ENCODE peak calls at places on chromosome 20, in five cellular contexts. One of them, this sample, is unnamed.

GRCh38 chr20:16362642-16363041 is 210.6 kb downstream of the KIF16B start:
- DNase-seq in SK-N-SH: no peak
- DNase-seq in GM12878: no peak
- DNase-seq in K562: no peak
- DNase-seq in HepG2: no peak
- DNase-seq in this sample: no peak

GRCh38 chr20:34301587-34302311 is 1.4 kb downstream of the AHCY start:
- DNase-seq in K562: peak
- DNase-seq in GM12878: no peak
- DNase-seq in HepG2: no peak
- DNase-seq in SK-N-SH: no peak
- DNase-seq in this sample: no peak

GRCh38 chr20:51534764-51535386 is 7.6 kb downstream of the NFATC2 start:
- DNase-seq in SK-N-SH: no peak
- DNase-seq in GM12878: no peak
- DNase-seq in HepG2: no peak
- DNase-seq in K562: no peak
- DNase-seq in this sample: peak

GRCh38 chr20:5191829-5192569 is 65.2 kb downstream of the CDS2 start:
- DNase-seq in GM12878: peak
- DNase-seq in HepG2: peak
- DNase-seq in K562: peak
- DNase-seq in SK-N-SH: peak
- DNase-seq in this sample: peak

GRCh38 chr20:1376007-1376406 is 16.8 kb downstream of the FKBP1A start:
- DNase-seq in SK-N-SH: no peak
- DNase-seq in HepG2: no peak
- DNase-seq in K562: no peak
- DNase-seq in GM12878: no peak
- DNase-seq in this sample: peak

GRCh38 chr20:60117040-60117439 is 158.8 kb downstream of the CDH26 start:
- DNase-seq in K562: no peak
- DNase-seq in SK-N-SH: no peak
- DNase-seq in HepG2: no peak
- DNase-seq in GM12878: no peak
- DNase-seq in this sample: no peak

GRCh38 chr20:35120012-35120701 is 27.0 kb downstream of the EDEM2 start:
- DNase-seq in HepG2: no peak
- DNase-seq in SK-N-SH: no peak
- DNase-seq in GM12878: no peak
- DNase-seq in K562: peak
- DNase-seq in this sample: peak

GRCh38 chr20:38673261-38673660 is 51.0 kb upstream of the SLC32A1 start:
- DNase-seq in HepG2: no peak
- DNase-seq in SK-N-SH: no peak
- DNase-seq in K562: no peak
- DNase-seq in GM12878: no peak
- DNase-seq in this sample: no peak

GRCh38 chr20:63238491-63239126 is 2.9 kb downstream of the BIRC7 start:
- DNase-seq in GM12878: no peak
- DNase-seq in HepG2: no peak
- DNase-seq in K562: peak
- DNase-seq in SK-N-SH: peak
- DNase-seq in this sample: no peak

GRCh38 chr20:58981564-58982364 is 708 bp downstream of the NELFCD start:
- DNase-seq in GM12878: no peak
- DNase-seq in HepG2: peak
- DNase-seq in SK-N-SH: peak
- DNase-seq in K562: peak
- DNase-seq in this sample: no peak

GRCh38 chr20:14582855-14583254 is 245.4 kb upstream of the FLRT3 start:
- DNase-seq in SK-N-SH: no peak
- DNase-seq in K562: no peak
- DNase-seq in HepG2: no peak
- DNase-seq in GM12878: no peak
- DNase-seq in this sample: peak

GRCh38 chr20:1165521-1165920 is 19.3 kb downstream of the TMEM74B start:
- DNase-seq in GM12878: no peak
- DNase-seq in SK-N-SH: no peak
- DNase-seq in K562: no peak
- DNase-seq in HepG2: no peak
- DNase-seq in this sample: no peak

GRCh38 chr20:19493794-19494495 is 264.1 kb upstream of the RIN2 start:
- DNase-seq in GM12878: no peak
- DNase-seq in HepG2: no peak
- DNase-seq in K562: no peak
- DNase-seq in SK-N-SH: no peak
- DNase-seq in this sample: no peak

GRCh38 chr20:23583526-23583925 is 15.2 kb upstream of the CST9L start:
- DNase-seq in K562: no peak
- DNase-seq in SK-N-SH: no peak
- DNase-seq in GM12878: no peak
- DNase-seq in HepG2: no peak
- DNase-seq in this sample: no peak

GRCh38 chr20:11355338-11355737 is 562.4 kb upstream of the BTBD3 start:
- DNase-seq in GM12878: no peak
- DNase-seq in HepG2: no peak
- DNase-seq in K562: no peak
- DNase-seq in SK-N-SH: no peak
- DNase-seq in this sample: no peak

GRCh38 chr20:63234693-63235398 is 859 bp upstream of the BIRC7 start:
- DNase-seq in SK-N-SH: no peak
- DNase-seq in GM12878: no peak
- DNase-seq in HepG2: peak
- DNase-seq in K562: peak
- DNase-seq in this sample: no peak

GRCh38 chr20:14902432-14903089 is 565.1 kb upstream of the FLRT3 start:
- DNase-seq in K562: no peak
- DNase-seq in HepG2: no peak
- DNase-seq in GM12878: peak
- DNase-seq in SK-N-SH: no peak
- DNase-seq in this sample: no peak

GRCh38 chr20:16419138-16419715 is 154.0 kb downstream of the KIF16B start:
- DNase-seq in K562: no peak
- DNase-seq in HepG2: no peak
- DNase-seq in GM12878: no peak
- DNase-seq in SK-N-SH: no peak
- DNase-seq in this sample: no peak

GRCh38 chr20:51008718-51009117 is 14.2 kb downstream of the KCNG1 start:
- DNase-seq in HepG2: no peak
- DNase-seq in SK-N-SH: no peak
- DNase-seq in GM12878: no peak
- DNase-seq in K562: no peak
- DNase-seq in this sample: no peak

GRCh38 chr20:34538671-34539123 is 19.8 kb upstream of the MAP1LC3A start:
- DNase-seq in HepG2: peak
- DNase-seq in K562: peak
- DNase-seq in SK-N-SH: peak
- DNase-seq in GM12878: no peak
- DNase-seq in this sample: peak

GRCh38 chr20:11901127-11901526 is 16.6 kb upstream of the BTBD3 start:
- DNase-seq in HepG2: peak
- DNase-seq in K562: no peak
- DNase-seq in SK-N-SH: no peak
- DNase-seq in GM12878: no peak
- DNase-seq in this sample: no peak

GRCh38 chr20:20364016-20364746 is 3.7 kb upstream of the INSM1 start:
- DNase-seq in HepG2: no peak
- DNase-seq in SK-N-SH: peak
- DNase-seq in K562: no peak
- DNase-seq in GM12878: no peak
- DNase-seq in this sample: no peak

GRCh38 chr20:33724439-33725094 is 4.5 kb upstream of the PXMP4 start:
- DNase-seq in HepG2: peak
- DNase-seq in SK-N-SH: no peak
- DNase-seq in K562: no peak
- DNase-seq in GM12878: no peak
- DNase-seq in this sample: peak

GRCh38 chr20:25065044-25065624 is 7.2 kb upstream of the ACSS1 start:
- DNase-seq in K562: no peak
- DNase-seq in HepG2: no peak
- DNase-seq in GM12878: no peak
- DNase-seq in SK-N-SH: no peak
- DNase-seq in this sample: no peak

GRCh38 chr20:63570281-63571086 is 3.6 kb downstream of the HELZ2 start:
- DNase-seq in SK-N-SH: no peak
- DNase-seq in K562: no peak
- DNase-seq in GM12878: no peak
- DNase-seq in HepG2: no peak
- DNase-seq in this sample: no peak

GRCh38 chr20:40797425-40797824 is 108.4 kb upstream of the MAFB start:
- DNase-seq in K562: peak
- DNase-seq in SK-N-SH: no peak
- DNase-seq in HepG2: peak
- DNase-seq in GM12878: no peak
- DNase-seq in this sample: no peak

GRCh38 chr20:20393770-20394169 is 25.9 kb downstream of the INSM1 start:
- DNase-seq in HepG2: no peak
- DNase-seq in K562: no peak
- DNase-seq in GM12878: no peak
- DNase-seq in SK-N-SH: no peak
- DNase-seq in this sample: no peak

DNA sequence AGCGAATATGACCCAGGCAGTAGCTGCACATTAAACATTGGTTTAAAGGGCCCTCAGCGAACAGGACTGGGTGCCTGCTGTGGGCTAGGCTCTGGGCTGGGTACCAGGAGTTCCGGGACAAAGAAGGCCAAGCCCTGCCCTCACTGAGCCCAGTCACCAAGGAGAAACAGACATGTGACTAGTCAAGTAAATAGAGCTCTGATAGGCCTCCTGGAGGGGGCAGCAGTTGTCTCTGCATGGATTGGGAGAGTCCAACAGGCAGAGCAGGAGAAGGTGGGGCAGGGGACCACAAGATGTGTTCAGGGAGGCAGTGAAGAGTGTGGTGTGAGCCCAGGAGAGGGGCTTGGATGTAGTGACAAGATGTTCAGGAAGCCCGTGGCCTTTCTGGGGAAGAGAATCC is 3.1 kb downstream of the HM13 start:
- DNase-seq in GM12878: no peak
- DNase-seq in SK-N-SH: peak
- DNase-seq in HepG2: peak
- DNase-seq in K562: peak
- DNase-seq in this sample: peak
- TF ChIP-seq GABPA in GM12878: no peak
- TF ChIP-seq GABPA in SK-N-SH: no peak
- TF ChIP-seq GABPA in HepG2: no peak
- TF ChIP-seq GABPA in K562: no peak
- TF ChIP-seq GABPA in this sample: no peak

DNA sequence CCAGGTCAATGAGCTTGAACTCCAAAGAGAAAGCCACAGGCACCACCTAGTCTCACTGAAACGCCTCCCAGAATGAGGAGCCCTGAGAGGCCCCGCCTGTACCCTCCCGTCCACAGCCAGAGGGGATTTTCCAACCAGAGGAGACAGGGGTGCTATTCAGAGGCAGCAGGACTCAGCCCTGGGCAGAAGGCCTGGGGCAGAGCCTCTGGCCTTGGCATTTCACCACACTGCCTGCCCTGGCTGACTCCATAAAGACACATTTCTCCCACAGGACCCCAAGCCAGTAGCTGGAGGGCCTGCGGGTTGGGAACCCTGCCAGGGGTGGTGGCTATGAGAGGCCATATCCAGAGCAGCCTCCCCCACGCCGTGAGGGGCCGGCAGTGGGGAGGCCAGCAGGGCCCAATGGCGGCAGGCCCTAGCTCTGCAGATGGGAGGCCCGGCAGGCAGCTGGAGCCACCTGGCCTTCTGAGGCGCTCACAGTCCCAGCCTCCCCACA is 159.3 kb downstream of the PREX1 start:
- DNase-seq in GM12878: no peak
- DNase-seq in K562: no peak
- DNase-seq in SK-N-SH: peak
- DNase-seq in HepG2: peak
- DNase-seq in this sample: no peak
- TF ChIP-seq REST in GM12878: no peak
- TF ChIP-seq REST in K562: no peak
- TF ChIP-seq REST in SK-N-SH: no peak
- TF ChIP-seq REST in HepG2: no peak
- TF ChIP-seq REST in this sample: no peak

GRCh38 chr20:54133434-54134427 is 40.1 kb downstream of the CYP24A1 start:
- DNase-seq in GM12878: no peak
- DNase-seq in K562: no peak
- DNase-seq in SK-N-SH: no peak
- DNase-seq in HepG2: peak
- DNase-seq in this sample: no peak

GRCh38 chr20:54137115-54137514 is 36.7 kb downstream of the CYP24A1 start:
- DNase-seq in HepG2: no peak
- DNase-seq in SK-N-SH: no peak
- DNase-seq in GM12878: no peak
- DNase-seq in K562: no peak
- DNase-seq in this sample: no peak

GRCh38 chr20:54131675-54132611 is 41.8 kb downstream of the CYP24A1 start:
- DNase-seq in SK-N-SH: no peak
- DNase-seq in GM12878: no peak
- DNase-seq in HepG2: no peak
- DNase-seq in K562: no peak
- DNase-seq in this sample: no peak

GRCh38 chr20:54132612-54133433 is 41.0 kb downstream of the CYP24A1 start:
- DNase-seq in HepG2: peak
- DNase-seq in K562: no peak
- DNase-seq in SK-N-SH: no peak
- DNase-seq in GM12878: no peak
- DNase-seq in this sample: no peak

DNA sequence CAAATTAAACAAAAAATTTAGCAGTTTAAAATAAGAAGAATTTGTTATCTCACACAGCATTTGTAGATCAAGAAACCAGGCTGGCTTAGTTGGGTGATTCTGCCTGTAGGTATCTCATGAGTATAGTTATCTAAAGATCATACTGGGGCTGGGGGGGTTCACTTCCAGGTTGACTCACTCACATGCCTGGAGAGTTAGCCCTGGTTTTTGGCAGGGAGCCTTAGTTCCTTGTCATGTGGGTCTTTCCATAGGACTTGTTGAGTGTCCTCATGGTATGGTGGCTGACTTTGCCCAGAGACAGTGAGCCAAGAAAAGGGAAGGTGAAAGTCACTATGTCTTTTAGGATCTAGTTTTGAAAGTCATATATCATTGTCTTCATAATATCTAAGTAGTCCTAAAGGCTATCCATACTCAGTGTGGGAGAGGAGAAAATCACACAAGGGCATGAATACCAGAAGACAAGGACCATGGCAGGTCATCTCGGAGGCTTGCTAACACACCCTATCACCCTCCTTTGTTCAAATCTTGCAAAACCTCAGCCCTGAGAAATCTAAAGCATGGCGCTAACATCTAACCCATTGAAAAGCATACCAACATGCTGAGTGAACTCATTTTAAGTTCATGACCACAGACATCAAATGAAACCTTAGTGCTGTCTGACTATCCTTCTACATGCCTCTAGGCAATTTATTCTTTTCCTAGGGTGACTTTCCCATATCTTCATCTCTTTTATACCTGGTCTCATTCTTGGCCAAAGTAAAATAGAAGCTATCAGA is 39.2 kb downstream of the CYP24A1 start:
- DNase-seq in HepG2: peak
- DNase-seq in K562: no peak
- DNase-seq in GM12878: no peak
- DNase-seq in SK-N-SH: no peak
- DNase-seq in this sample: no peak
- TF ChIP-seq GABPA in HepG2: no peak
- TF ChIP-seq GABPA in K562: no peak
- TF ChIP-seq GABPA in GM12878: no peak
- TF ChIP-seq GABPA in SK-N-SH: no peak
- TF ChIP-seq GABPA in this sample: no peak

GRCh38 chr20:2742934-2743559 is 50.5 kb downstream of the EBF4 start:
- DNase-seq in K562: peak
- DNase-seq in GM12878: no peak
- DNase-seq in SK-N-SH: peak
- DNase-seq in HepG2: peak
- DNase-seq in this sample: peak
- TF ChIP-seq REST in K562: no peak
- TF ChIP-seq REST in GM12878: no peak
- TF ChIP-seq REST in SK-N-SH: no peak
- TF ChIP-seq REST in HepG2: no peak
- TF ChIP-seq REST in this sample: no peak

This sample was measured in HL-60.